ENCODE peak calls at places on chromosomes 2 and 18, in four cellular contexts. One of them, this sample, is unnamed.

GRCh38 chr18:25826823-25827617 is 263.4 kb downstream of the SS18 start:
- DNase-seq in HuH-7: no peak
- DNase-seq in K562: no peak
- DNase-seq in amniotic stem cell: no peak
- DNase-seq in this sample: no peak

GRCh38 chr2:190746971-190747761 is 98.3 kb downstream of the NAB1 start:
- DNase-seq in HuH-7: no peak
- DNase-seq in K562: no peak
- DNase-seq in amniotic stem cell: no peak
- DNase-seq in this sample: no peak

GRCh38 chr2:207792244-207792785 is 22.6 kb upstream of the FZD5 start:
- DNase-seq in K562: peak
- DNase-seq in HuH-7: no peak
- DNase-seq in amniotic stem cell: no peak
- DNase-seq in this sample: no peak

GRCh38 chr2:45890819-45891218 is 239.3 kb downstream of the PRKCE start:
- DNase-seq in K562: no peak
- DNase-seq in HuH-7: no peak
- DNase-seq in amniotic stem cell: no peak
- DNase-seq in this sample: no peak

GRCh38 chr2:96647681-96648080 is 5.1 kb downstream of the FER1L5 start:
- DNase-seq in K562: no peak
- DNase-seq in amniotic stem cell: no peak
- DNase-seq in HuH-7: no peak
- DNase-seq in this sample: no peak

GRCh38 chr2:100875516-100876230 is 55.7 kb downstream of the NPAS2 start:
- DNase-seq in amniotic stem cell: no peak
- DNase-seq in HuH-7: no peak
- DNase-seq in K562: no peak
- DNase-seq in this sample: no peak

GRCh38 chr2:219581346-219581745 is 9.2 kb downstream of the INHA start:
- DNase-seq in HuH-7: no peak
- DNase-seq in K562: no peak
- DNase-seq in amniotic stem cell: no peak
- DNase-seq in this sample: no peak

GRCh38 chr2:234751275-234751938 is 200.4 kb upstream of the SH3BP4 start:
- DNase-seq in K562: no peak
- DNase-seq in HuH-7: no peak
- DNase-seq in amniotic stem cell: no peak
- DNase-seq in this sample: no peak

GRCh38 chr2:56348382-56348781 is 164.6 kb downstream of the CCDC85A start:
- DNase-seq in K562: no peak
- DNase-seq in amniotic stem cell: no peak
- DNase-seq in HuH-7: no peak
- DNase-seq in this sample: no peak

GRCh38 chr2:13821255-13821880 is 811.1 kb upstream of the LRATD1 start:
- DNase-seq in K562: no peak
- DNase-seq in amniotic stem cell: peak
- DNase-seq in HuH-7: no peak
- DNase-seq in this sample: no peak

GRCh38 chr18:5530623-5531022 is 13.2 kb downstream of the EPB41L3 start:
- DNase-seq in K562: no peak
- DNase-seq in HuH-7: no peak
- DNase-seq in amniotic stem cell: no peak
- DNase-seq in this sample: no peak

GRCh38 chr2:134138115-134138514 is 115.8 kb upstream of the MGAT5 start:
- DNase-seq in amniotic stem cell: no peak
- DNase-seq in K562: no peak
- DNase-seq in HuH-7: no peak
- DNase-seq in this sample: no peak

GRCh38 chr2:216351172-216351925 is 20.9 kb downstream of the MARCHF4 start:
- DNase-seq in HuH-7: no peak
- DNase-seq in K562: no peak
- DNase-seq in amniotic stem cell: no peak
- DNase-seq in this sample: no peak

GRCh38 chr2:215420471-215420935 is 15.4 kb downstream of the FN1 start:
- DNase-seq in HuH-7: no peak
- DNase-seq in K562: no peak
- DNase-seq in amniotic stem cell: no peak
- DNase-seq in this sample: no peak

GRCh38 chr18:63637703-63638102 is 6.4 kb downstream of the SERPINB4 start:
- DNase-seq in K562: no peak
- DNase-seq in amniotic stem cell: no peak
- DNase-seq in HuH-7: no peak
- DNase-seq in this sample: no peak

GRCh38 chr2:40283111-40283909 is 168.6 kb downstream of the SLC8A1 start:
- DNase-seq in amniotic stem cell: no peak
- DNase-seq in HuH-7: no peak
- DNase-seq in K562: no peak
- DNase-seq in this sample: no peak

GRCh38 chr2:195318440-195319111 is 338.4 kb upstream of the SLC39A10 start:
- DNase-seq in amniotic stem cell: peak
- DNase-seq in K562: peak
- DNase-seq in HuH-7: peak
- DNase-seq in this sample: no peak

GRCh38 chr2:138123741-138124140 is 159.5 kb downstream of the HNMT start:
- DNase-seq in HuH-7: no peak
- DNase-seq in amniotic stem cell: no peak
- DNase-seq in K562: no peak
- DNase-seq in this sample: no peak

GRCh38 chr2:141105763-141106162 is 1025.1 kb downstream of the LRP1B start:
- DNase-seq in amniotic stem cell: no peak
- DNase-seq in K562: no peak
- DNase-seq in HuH-7: no peak
- DNase-seq in this sample: no peak

GRCh38 chr2:68632026-68632425 is 11.4 kb upstream of the PROKR1 start:
- DNase-seq in K562: no peak
- DNase-seq in amniotic stem cell: no peak
- DNase-seq in HuH-7: no peak
- DNase-seq in this sample: no peak

GRCh38 chr18:59149416-59149815 is 9.7 kb downstream of the SEC11C start:
- DNase-seq in K562: no peak
- DNase-seq in amniotic stem cell: no peak
- DNase-seq in HuH-7: no peak
- DNase-seq in this sample: no peak

GRCh38 chr2:62203459-62203858 is 7.5 kb downstream of the B3GNT2 start:
- DNase-seq in amniotic stem cell: no peak
- DNase-seq in K562: no peak
- DNase-seq in HuH-7: no peak
- DNase-seq in this sample: no peak

GRCh38 chr18:28108254-28108653 is 68.7 kb downstream of the CDH2 start:
- DNase-seq in amniotic stem cell: no peak
- DNase-seq in K562: no peak
- DNase-seq in HuH-7: no peak
- DNase-seq in this sample: no peak

GRCh38 chr2:235963853-235964577 is 204.2 kb downstream of the GBX2 start:
- DNase-seq in HuH-7: no peak
- DNase-seq in K562: no peak
- DNase-seq in amniotic stem cell: no peak
- DNase-seq in this sample: no peak

GRCh38 chr2:186572705-186573104 is 17.2 kb upstream of the ITGAV start:
- DNase-seq in HuH-7: no peak
- DNase-seq in K562: no peak
- DNase-seq in amniotic stem cell: no peak
- DNase-seq in this sample: no peak

GRCh38 chr2:135945521-135945920 is 39.9 kb downstream of the DARS1 start:
- DNase-seq in HuH-7: no peak
- DNase-seq in amniotic stem cell: no peak
- DNase-seq in K562: no peak
- DNase-seq in this sample: no peak

GRCh38 chr18:46324556-46324955 is 220.4 kb downstream of the HAUS1 start:
- DNase-seq in HuH-7: no peak
- DNase-seq in amniotic stem cell: no peak
- DNase-seq in K562: peak
- DNase-seq in this sample: peak

GRCh38 chr18:8773980-8774379 is 68.6 kb downstream of the MTCL1 start:
- DNase-seq in HuH-7: no peak
- DNase-seq in K562: no peak
- DNase-seq in amniotic stem cell: no peak
- DNase-seq in this sample: no peak

GRCh38 chr2:170737821-170738220 is 22.7 kb downstream of the SP5 start:
- DNase-seq in HuH-7: no peak
- DNase-seq in amniotic stem cell: no peak
- DNase-seq in K562: no peak
- DNase-seq in this sample: no peak

GRCh38 chr18:36532394-36532793 is 234.9 kb downstream of the FHOD3 start:
- DNase-seq in amniotic stem cell: no peak
- DNase-seq in K562: no peak
- DNase-seq in HuH-7: no peak
- DNase-seq in this sample: no peak

GRCh38 chr2:42874838-42875801 is 82.7 kb upstream of the HAAO start:
- DNase-seq in HuH-7: no peak
- DNase-seq in amniotic stem cell: no peak
- DNase-seq in K562: no peak
- DNase-seq in this sample: no peak

GRCh38 chr18:78912336-78912735 is 67.3 kb upstream of the SALL3 start:
- DNase-seq in HuH-7: no peak
- DNase-seq in K562: no peak
- DNase-seq in amniotic stem cell: no peak
- DNase-seq in this sample: no peak